ENCODE peak calls at places on chromosome 13, in eight cellular contexts. E, V, Q, C, R, A, B and M are unnamed samples. For H3K4me1, the result is how much of the 10 kb centered on the place peaks cover.

GRCh38 chr13:114200673-114201005 is 21.6 kb downstream of the CFAP97D2 start:
- DNase-seq in E (no peak), V (no peak), Q (no peak), C (no peak), R (no peak), A (no peak), B (no peak), M (no peak)

GRCh38 chr13:61852116-61852515 is 436.5 kb upstream of the PCDH20 start:
- DNase-seq in E (no peak), V (no peak), Q (no peak), C (no peak), R (no peak), A (no peak), B (no peak), M (no peak)

GRCh38 chr13:27375686-27376326 is 48.6 kb upstream of the GTF3A start:
- DNase-seq in E (no peak), V (peak), Q (peak), C (peak), R (peak), A (peak), B (peak), M (no peak)

GRCh38 chr13:19178901-19179593 is 2.6 kb downstream of the TUBA3C start:
- DNase-seq in E (no peak), V (no peak), Q (no peak), C (no peak), R (no peak), A (no peak), B (no peak), M (no peak)

GRCh38 chr13:24270639-24271131 is 38.7 kb upstream of the C1QTNF9 start:
- DNase-seq in E (peak), V (peak), Q (peak), C (peak), R (peak), A (peak), B (peak), M (no peak)

GRCh38 chr13:46385946-46386345 is 1.1 kb downstream of the RUBCNL start:
- DNase-seq in E (no peak), V (no peak), Q (no peak), C (no peak), R (no peak), A (no peak), B (no peak), M (peak)

GRCh38 chr13:48281556-48281955 is 22.0 kb upstream of the RB1 start:
- DNase-seq in E (no peak), V (no peak), Q (no peak), C (no peak), R (no peak), A (no peak), B (no peak), M (no peak)

GRCh38 chr13:66446413-66446812 is 783.7 kb downstream of the PCDH9 start:
- DNase-seq in E (no peak), V (no peak), Q (no peak), C (no peak), R (no peak), A (no peak), B (no peak), M (peak)

GRCh38 chr13:93861818-93862217 is 617.7 kb downstream of the DCT start:
- DNase-seq in E (no peak), V (no peak), Q (no peak), C (peak), R (no peak), A (no peak), B (no peak), M (no peak)

GRCh38 chr13:25683056-25683455 is 311.3 kb downstream of the ATP8A2 start:
- DNase-seq in E (no peak), V (no peak), Q (no peak), C (no peak), R (no peak), A (no peak), B (no peak), M (no peak)

GRCh38 chr13:101065314-101065713 is 351.0 kb downstream of the NALCN start:
- DNase-seq in E (no peak), V (no peak), Q (no peak), C (peak), R (no peak), A (no peak), B (no peak), M (no peak)

GRCh38 chr13:95641961-95642621 is 2.4 kb downstream of the DZIP1 start:
- DNase-seq in E (peak), V (no peak), Q (peak), C (peak), R (peak), A (no peak), B (peak), M (no peak)

GRCh38 chr13:24307211-24308067 is 1.9 kb upstream of the C1QTNF9 start:
- DNase-seq in E (no peak), V (peak), Q (no peak), C (no peak), R (no peak), A (no peak), B (no peak), M (no peak)

GRCh38 chr13:74243637-74244526 is 109.7 kb upstream of the KLF12 start:
- DNase-seq in E (no peak), V (no peak), Q (no peak), C (no peak), R (peak), A (peak), B (no peak), M (peak)

GRCh38 chr13:79936368-79937136 is 404.4 kb downstream of the SPRY2 start:
- DNase-seq in E (no peak), V (no peak), Q (no peak), C (peak), R (peak), A (no peak), B (no peak), M (peak)

GRCh38 chr13:85666356-85666755 is 132.9 kb downstream of the SLITRK6 start:
- DNase-seq in E (no peak), V (no peak), Q (no peak), C (no peak), R (no peak), A (no peak), B (no peak), M (no peak)

GRCh38 chr13:97238883-97239282 is 16.8 kb downstream of the MBNL2 start:
- DNase-seq in E (no peak), V (no peak), Q (no peak), C (no peak), R (no peak), A (no peak), B (no peak), M (no peak)

GRCh38 chr13:23687614-23688013 is 117.4 kb downstream of the TNFRSF19 start:
- DNase-seq in E (no peak), V (no peak), Q (no peak), C (no peak), R (no peak), A (no peak), B (no peak), M (no peak)

GRCh38 chr13:41017744-41018582 is 1.2 kb downstream of the ELF1 start:
- DNase-seq in E (no peak), V (no peak), Q (no peak), C (no peak), R (peak), A (peak), B (no peak), M (no peak)

GRCh38 chr13:42354246-42355117 is 82.5 kb downstream of the AKAP11 start:
- DNase-seq in E (no peak), V (no peak), Q (no peak), C (peak), R (peak), A (peak), B (no peak), M (peak)

DNA sequence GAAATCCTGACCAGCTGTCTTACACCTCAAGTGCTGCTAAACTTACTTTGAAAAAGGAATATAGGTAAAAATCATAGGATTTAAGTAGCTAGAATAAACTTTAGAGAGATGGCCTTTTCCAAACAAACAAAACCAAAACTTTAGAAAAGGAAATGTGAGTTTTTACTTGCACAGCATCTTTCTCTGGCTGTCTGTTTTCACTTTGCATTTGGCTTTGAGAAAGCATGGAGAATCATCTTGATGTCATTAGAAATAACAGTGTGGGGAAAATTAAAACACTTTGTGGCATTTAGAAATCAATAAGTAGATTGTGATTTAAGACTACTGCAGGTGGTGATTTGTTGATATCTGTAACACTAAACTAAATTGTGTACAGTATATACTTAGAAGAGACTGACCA is 6.0 kb downstream of the WDFY2 start:
- DNase-seq in E (no peak), V (no peak), Q (no peak), C (no peak), R (no peak), A (no peak), B (no peak), M (no peak)
- H3K4me1 ChIP-seq in E (half or more), V (half or more), Q (under half), C (half or more), R (under half), A (under half), B (under half), M (half or more)

GRCh38 chr13:99303863-99304521 is 3.2 kb downstream of the GPR183 start:
- DNase-seq in E (peak), V (peak), Q (no peak), C (no peak), R (no peak), A (no peak), B (no peak), M (no peak)
- H3K27ac ChIP-seq in E (no peak), V (peak), Q (peak), C (no peak), R (no peak), A (peak), B (no peak), M (no peak)

DNA sequence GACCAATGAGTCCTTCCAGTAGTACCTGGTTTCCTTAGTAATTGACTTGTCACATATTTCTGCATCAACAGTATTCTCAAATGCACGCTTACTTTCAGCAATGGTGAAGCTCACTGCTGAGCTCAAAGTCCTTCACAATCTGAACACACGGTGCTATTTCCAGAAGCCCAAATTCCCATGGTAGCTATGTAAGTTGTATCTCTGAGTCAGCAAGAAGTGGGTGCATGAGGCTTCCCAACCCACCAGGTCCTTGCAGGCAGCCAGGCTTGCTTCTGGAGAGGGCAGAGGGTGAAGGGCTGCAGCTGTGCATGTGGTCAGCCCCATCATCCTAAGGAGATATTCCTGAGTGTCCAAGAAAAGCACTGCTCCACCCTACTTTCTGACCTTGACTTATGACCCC is 25.7 kb downstream of the COL4A2 start:
- DNase-seq in E (no peak), V (no peak), Q (no peak), C (no peak), R (no peak), A (no peak), B (no peak), M (no peak)
- H3K4me1 ChIP-seq in E (under half), V (under half), Q (under half), C (under half), R (under half), A (under half), B (under half), M (under half)

GRCh38 chr13:55583953-55584593 is 1556.6 kb upstream of the PRR20A start:
- DNase-seq in E (no peak), V (no peak), Q (no peak), C (no peak), R (no peak), A (no peak), B (no peak), M (no peak)
- H3K27ac ChIP-seq in E (no peak), V (no peak), Q (no peak), C (no peak), R (no peak), A (no peak), B (no peak), M (no peak)